ENCODE peak calls at places on chromosomes 11 and 22, in ten cellular contexts. J, I, K, M, C, E, L, H, T and X are unnamed samples.

GRCh38 chr11:64865286-64866172 is 12.9 kb downstream of the EHD1 start:
- DNase-seq in T (peak; percentile 51), H (no peak), K (no peak), L (peak; percentile 70), I (peak; percentile 38), E (no peak), J (no peak), M (no peak), C (no peak), X (peak; percentile 81)

GRCh38 chr11:74288161-74288560 is 23.3 kb downstream of the P4HA3 start:
- DNase-seq in E (no peak), I (no peak), C (no peak), T (peak; percentile 96), M (no peak), L (peak; percentile 27), K (no peak), H (no peak), J (no peak), X (peak; percentile 98)

GRCh38 chr11:119512373-119512772 is 89.4 kb upstream of the THY1 start:
- DNase-seq in I (no peak), C (no peak), H (no peak), E (no peak), T (no peak), K (no peak), M (no peak), L (no peak), J (no peak), X (no peak)

GRCh38 chr11:67409261-67409666 is 5.4 kb downstream of the TBC1D10C start:
- DNase-seq in E (peak; percentile 75), J (no peak), I (no peak), K (peak; percentile 67), M (peak; percentile 57), L (peak; percentile 69), C (no peak), H (no peak), T (no peak), X (no peak)

GRCh38 chr11:108223449-108224149 is 732 bp downstream of the ATM start:
- DNase-seq in M (no peak), H (no peak), K (no peak), L (peak; percentile 28), E (peak; percentile 32), I (no peak), T (peak; percentile 29), C (no peak), J (peak; percentile 46), X (peak; percentile 48)

GRCh38 chr11:70064011-70064725 is 13.9 kb upstream of the ANO1 start:
- DNase-seq in K (no peak), E (no peak), T (no peak), C (no peak), J (no peak), L (no peak), I (no peak), M (no peak), H (no peak), X (no peak)

GRCh38 chr11:79610678-79611077 is 169.8 kb upstream of the TENM4 start:
- DNase-seq in C (no peak), E (no peak), T (no peak), J (no peak), L (no peak), I (no peak), M (no peak), H (no peak), K (no peak), X (no peak)

GRCh38 chr11:118621071-118621815 is 13.8 kb downstream of the PHLDB1 start:
- DNase-seq in J (peak; percentile 45), E (peak; percentile 56), I (peak; percentile 89), T (peak; percentile 84), C (peak; percentile 81), M (no peak), K (peak; percentile 5), L (peak; percentile 26), H (peak; percentile 91), X (peak; percentile 82)

GRCh38 chr22:49807129-49807528 is 20.5 kb downstream of the BRD1 start:
- DNase-seq in I (no peak), K (no peak), J (no peak), C (no peak), E (no peak), H (no peak), L (no peak), M (no peak), T (no peak), X (no peak)

GRCh38 chr11:118230088-118230487 is 5.3 kb upstream of the JAML start:
- DNase-seq in T (no peak), C (no peak), I (no peak), M (no peak), J (no peak), H (no peak), E (no peak), K (no peak), L (no peak), X (no peak)

GRCh38 chr22:32622004-32622761 is 147.6 kb downstream of the FBXO7 start:
- DNase-seq in M (no peak), H (no peak), E (no peak), T (no peak), K (no peak), I (peak; percentile 40), J (no peak), L (no peak), C (no peak), X (peak; percentile 84)

GRCh38 chr22:47474895-47475294 is 712.4 kb downstream of the TBC1D22A start:
- DNase-seq in H (no peak), J (no peak), K (no peak), L (no peak), T (no peak), I (no peak), M (no peak), E (no peak), C (no peak), X (no peak)

GRCh38 chr11:13073119-13073981 is 64.2 kb downstream of the RASSF10 start:
- DNase-seq in E (no peak), K (no peak), I (no peak), L (no peak), C (no peak), J (no peak), M (no peak), H (no peak), T (peak; percentile 74), X (peak; percentile 87)

GRCh38 chr11:118202599-118203422 is 22.0 kb downstream of the JAML start:
- DNase-seq in M (peak; percentile 37), H (no peak), T (no peak), L (peak; percentile 68), E (no peak), J (no peak), C (no peak), I (no peak), K (peak; percentile 5), X (no peak)

GRCh38 chr11:117875397-117876048 is 935 bp downstream of the FXYD6 start:
- DNase-seq in E (no peak), H (peak; percentile 9), L (peak; percentile 20), I (no peak), J (peak; percentile 24), T (no peak), K (peak; percentile 10), C (no peak), M (peak; percentile 26), X (no peak)

GRCh38 chr11:17579451-17579850 is 32.4 kb downstream of the OTOG start:
- DNase-seq in M (no peak), I (no peak), H (no peak), K (no peak), J (no peak), E (no peak), L (no peak), C (no peak), T (no peak), X (no peak)

GRCh38 chr11:74710291-74710938 is 20.8 kb downstream of the CHRDL2 start:
- DNase-seq in H (no peak), K (no peak), T (peak; percentile 8), M (no peak), L (no peak), I (no peak), E (no peak), J (no peak), C (no peak), X (peak; percentile 36)

GRCh38 chr11:129694538-129694937 is 121.1 kb upstream of the TMEM45B start:
- DNase-seq in T (no peak), H (no peak), K (no peak), I (no peak), E (peak; percentile 17), J (no peak), C (no peak), L (peak; percentile 14), M (no peak), X (no peak)

GRCh38 chr11:132244871-132245557 is 874.6 kb downstream of the NTM start:
- DNase-seq in K (no peak), J (no peak), I (no peak), T (no peak), E (no peak), H (peak; percentile 25), L (no peak), M (no peak), C (no peak), X (no peak)

GRCh38 chr11:44632466-44633123 is 67.1 kb downstream of the CD82 start:
- DNase-seq in T (peak; percentile 63), L (no peak), I (peak; percentile 48), C (peak; percentile 22), M (no peak), E (peak; percentile 55), K (no peak), J (no peak), H (no peak), X (no peak)

GRCh38 chr11:133157180-133157579 is 375.1 kb downstream of the OPCML start:
- DNase-seq in K (no peak), T (no peak), I (no peak), E (no peak), H (no peak), L (no peak), M (no peak), J (no peak), C (no peak), X (no peak)

GRCh38 chr11:87290304-87290922 is 252.7 kb downstream of the TMEM135 start:
- DNase-seq in K (no peak), L (no peak), I (no peak), E (peak; percentile 53), C (no peak), T (peak; percentile 71), M (no peak), H (peak; percentile 70), J (no peak), X (peak; percentile 20)